ENCODE peak calls at places on chromosome 5, in seven cellular contexts. One of them, this sample, is unnamed.

GRCh38 chr5:41465493-41466171 is 44.8 kb downstream of the PLCXD3 start:
- DNase-seq in stimulated activated CD4-positive, alpha-beta T cell treated with anti-CD3 and anti-CD28 coated beads, Interleukin-15, amount 100 ng/mL, for 48 hours: no peak
- DNase-seq in cardiac muscle cell: peak; percentile 38
- DNase-seq in neural crest cell: no peak
- DNase-seq in fibroblast of gingiva: no peak
- DNase-seq in suprapubic skin: no peak
- DNase-seq in NCI-H69: no peak
- DNase-seq in this sample: peak; percentile 4

GRCh38 chr5:1325870-1326546 is 18.9 kb downstream of the CLPTM1L start:
- DNase-seq in cardiac muscle cell: no peak
- DNase-seq in NCI-H69: no peak
- DNase-seq in neural crest cell: no peak
- DNase-seq in suprapubic skin: peak; percentile 57
- DNase-seq in stimulated activated CD4-positive, alpha-beta T cell treated with anti-CD3 and anti-CD28 coated beads, Interleukin-15, amount 100 ng/mL, for 48 hours: no peak
- DNase-seq in fibroblast of gingiva: peak; percentile 77
- DNase-seq in this sample: no peak

GRCh38 chr5:149358294-149358651 is 427 bp downstream of the PCYOX1L start:
- DNase-seq in stimulated activated CD4-positive, alpha-beta T cell treated with anti-CD3 and anti-CD28 coated beads, Interleukin-15, amount 100 ng/mL, for 48 hours: no peak
- DNase-seq in fibroblast of gingiva: no peak
- DNase-seq in cardiac muscle cell: peak; percentile 33
- DNase-seq in suprapubic skin: peak; percentile 85
- DNase-seq in NCI-H69: peak; percentile 78
- DNase-seq in neural crest cell: no peak
- DNase-seq in this sample: peak; percentile 60

GRCh38 chr5:59187772-59188347 is 605.0 kb downstream of the RAB3C start:
- DNase-seq in fibroblast of gingiva: no peak
- DNase-seq in stimulated activated CD4-positive, alpha-beta T cell treated with anti-CD3 and anti-CD28 coated beads, Interleukin-15, amount 100 ng/mL, for 48 hours: no peak
- DNase-seq in suprapubic skin: no peak
- DNase-seq in neural crest cell: no peak
- DNase-seq in NCI-H69: no peak
- DNase-seq in cardiac muscle cell: no peak
- DNase-seq in this sample: no peak

GRCh38 chr5:98929123-98929981 is 545 bp upstream of the CHD1 start:
- DNase-seq in stimulated activated CD4-positive, alpha-beta T cell treated with anti-CD3 and anti-CD28 coated beads, Interleukin-15, amount 100 ng/mL, for 48 hours: peak; percentile 91
- DNase-seq in NCI-H69: peak; percentile 94
- DNase-seq in neural crest cell: peak; percentile 71
- DNase-seq in cardiac muscle cell: peak; percentile 92
- DNase-seq in fibroblast of gingiva: peak; percentile 99
- DNase-seq in suprapubic skin: peak; percentile 99
- DNase-seq in this sample: peak; percentile 97

GRCh38 chr5:83096660-83097334 is 19.4 kb downstream of the XRCC4 start:
- DNase-seq in neural crest cell: no peak
- DNase-seq in stimulated activated CD4-positive, alpha-beta T cell treated with anti-CD3 and anti-CD28 coated beads, Interleukin-15, amount 100 ng/mL, for 48 hours: no peak
- DNase-seq in suprapubic skin: no peak
- DNase-seq in NCI-H69: no peak
- DNase-seq in cardiac muscle cell: no peak
- DNase-seq in fibroblast of gingiva: peak; percentile 23
- DNase-seq in this sample: no peak

GRCh38 chr5:160467555-160468418 is 46.1 kb downstream of the PTTG1 start:
- DNase-seq in fibroblast of gingiva: peak; percentile 85
- DNase-seq in suprapubic skin: peak; percentile 79
- DNase-seq in neural crest cell: no peak
- DNase-seq in NCI-H69: no peak
- DNase-seq in cardiac muscle cell: no peak
- DNase-seq in stimulated activated CD4-positive, alpha-beta T cell treated with anti-CD3 and anti-CD28 coated beads, Interleukin-15, amount 100 ng/mL, for 48 hours: peak; percentile 73
- DNase-seq in this sample: peak; percentile 84

GRCh38 chr5:71839049-71839834 is 120.2 kb downstream of the CARTPT start:
- DNase-seq in neural crest cell: no peak
- DNase-seq in stimulated activated CD4-positive, alpha-beta T cell treated with anti-CD3 and anti-CD28 coated beads, Interleukin-15, amount 100 ng/mL, for 48 hours: no peak
- DNase-seq in NCI-H69: peak; percentile 65
- DNase-seq in suprapubic skin: no peak
- DNase-seq in fibroblast of gingiva: no peak
- DNase-seq in cardiac muscle cell: no peak
- DNase-seq in this sample: peak; percentile 11

GRCh38 chr5:179301376-179301775 is 43.9 kb downstream of the ADAMTS2 start:
- DNase-seq in suprapubic skin: peak; percentile 14
- DNase-seq in stimulated activated CD4-positive, alpha-beta T cell treated with anti-CD3 and anti-CD28 coated beads, Interleukin-15, amount 100 ng/mL, for 48 hours: no peak
- DNase-seq in NCI-H69: no peak
- DNase-seq in neural crest cell: no peak
- DNase-seq in cardiac muscle cell: no peak
- DNase-seq in fibroblast of gingiva: no peak
- DNase-seq in this sample: no peak

GRCh38 chr5:7794301-7794700 is 56.6 kb downstream of the CFAP90 start:
- DNase-seq in stimulated activated CD4-positive, alpha-beta T cell treated with anti-CD3 and anti-CD28 coated beads, Interleukin-15, amount 100 ng/mL, for 48 hours: no peak
- DNase-seq in neural crest cell: no peak
- DNase-seq in fibroblast of gingiva: no peak
- DNase-seq in cardiac muscle cell: no peak
- DNase-seq in NCI-H69: no peak
- DNase-seq in suprapubic skin: no peak
- DNase-seq in this sample: no peak

GRCh38 chr5:176866913-176867312 is 32.2 kb downstream of the HK3 start:
- DNase-seq in suprapubic skin: no peak
- DNase-seq in NCI-H69: peak; percentile 91
- DNase-seq in fibroblast of gingiva: no peak
- DNase-seq in stimulated activated CD4-positive, alpha-beta T cell treated with anti-CD3 and anti-CD28 coated beads, Interleukin-15, amount 100 ng/mL, for 48 hours: no peak
- DNase-seq in cardiac muscle cell: peak; percentile 55
- DNase-seq in neural crest cell: peak; percentile 50
- DNase-seq in this sample: no peak

GRCh38 chr5:32942225-32942989 is 231.3 kb downstream of the NPR3 start:
- DNase-seq in fibroblast of gingiva: no peak
- DNase-seq in cardiac muscle cell: peak; percentile 57
- DNase-seq in NCI-H69: peak; percentile 21
- DNase-seq in neural crest cell: no peak
- DNase-seq in stimulated activated CD4-positive, alpha-beta T cell treated with anti-CD3 and anti-CD28 coated beads, Interleukin-15, amount 100 ng/mL, for 48 hours: peak; percentile 1
- DNase-seq in suprapubic skin: no peak
- DNase-seq in this sample: peak; percentile 57

GRCh38 chr5:1514027-1514818 is 9.5 kb downstream of the LPCAT1 start:
- DNase-seq in fibroblast of gingiva: no peak
- DNase-seq in NCI-H69: no peak
- DNase-seq in stimulated activated CD4-positive, alpha-beta T cell treated with anti-CD3 and anti-CD28 coated beads, Interleukin-15, amount 100 ng/mL, for 48 hours: no peak
- DNase-seq in cardiac muscle cell: no peak
- DNase-seq in neural crest cell: no peak
- DNase-seq in suprapubic skin: peak; percentile 44
- DNase-seq in this sample: no peak

GRCh38 chr5:160843240-160843639 is 8.8 kb downstream of the ATP10B start:
- DNase-seq in NCI-H69: peak; percentile 30
- DNase-seq in stimulated activated CD4-positive, alpha-beta T cell treated with anti-CD3 and anti-CD28 coated beads, Interleukin-15, amount 100 ng/mL, for 48 hours: no peak
- DNase-seq in neural crest cell: no peak
- DNase-seq in suprapubic skin: no peak
- DNase-seq in cardiac muscle cell: no peak
- DNase-seq in fibroblast of gingiva: no peak
- DNase-seq in this sample: peak; percentile 84

GRCh38 chr5:42840279-42840678 is 28.6 kb upstream of the SELENOP start:
- DNase-seq in NCI-H69: no peak
- DNase-seq in neural crest cell: no peak
- DNase-seq in cardiac muscle cell: no peak
- DNase-seq in fibroblast of gingiva: peak; percentile 97
- DNase-seq in suprapubic skin: peak; percentile 73
- DNase-seq in stimulated activated CD4-positive, alpha-beta T cell treated with anti-CD3 and anti-CD28 coated beads, Interleukin-15, amount 100 ng/mL, for 48 hours: no peak
- DNase-seq in this sample: peak; percentile 1

GRCh38 chr5:54320256-54320655 is 9.9 kb upstream of the ARL15 start:
- DNase-seq in stimulated activated CD4-positive, alpha-beta T cell treated with anti-CD3 and anti-CD28 coated beads, Interleukin-15, amount 100 ng/mL, for 48 hours: no peak
- DNase-seq in cardiac muscle cell: no peak
- DNase-seq in suprapubic skin: no peak
- DNase-seq in neural crest cell: no peak
- DNase-seq in fibroblast of gingiva: no peak
- DNase-seq in NCI-H69: peak; percentile 11
- DNase-seq in this sample: no peak

GRCh38 chr5:142825378-142826089 is 55.4 kb downstream of the ARHGAP26 start:
- DNase-seq in stimulated activated CD4-positive, alpha-beta T cell treated with anti-CD3 and anti-CD28 coated beads, Interleukin-15, amount 100 ng/mL, for 48 hours: no peak
- DNase-seq in fibroblast of gingiva: no peak
- DNase-seq in suprapubic skin: no peak
- DNase-seq in neural crest cell: no peak
- DNase-seq in NCI-H69: peak; percentile 50
- DNase-seq in cardiac muscle cell: no peak
- DNase-seq in this sample: no peak

GRCh38 chr5:76690704-76691469 is 25.0 kb upstream of the F2R start:
- DNase-seq in fibroblast of gingiva: peak; percentile 92
- DNase-seq in NCI-H69: no peak
- DNase-seq in cardiac muscle cell: no peak
- DNase-seq in stimulated activated CD4-positive, alpha-beta T cell treated with anti-CD3 and anti-CD28 coated beads, Interleukin-15, amount 100 ng/mL, for 48 hours: no peak
- DNase-seq in suprapubic skin: no peak
- DNase-seq in neural crest cell: no peak
- DNase-seq in this sample: peak; percentile 17

GRCh38 chr5:68484307-68485068 is 268.9 kb downstream of the PIK3R1 start:
- DNase-seq in stimulated activated CD4-positive, alpha-beta T cell treated with anti-CD3 and anti-CD28 coated beads, Interleukin-15, amount 100 ng/mL, for 48 hours: no peak
- DNase-seq in cardiac muscle cell: no peak
- DNase-seq in neural crest cell: no peak
- DNase-seq in NCI-H69: peak; percentile 72
- DNase-seq in fibroblast of gingiva: peak; percentile 93
- DNase-seq in suprapubic skin: no peak
- DNase-seq in this sample: no peak

GRCh38 chr5:147530801-147531389 is 21.0 kb upstream of the DPYSL3 start:
- DNase-seq in suprapubic skin: no peak
- DNase-seq in stimulated activated CD4-positive, alpha-beta T cell treated with anti-CD3 and anti-CD28 coated beads, Interleukin-15, amount 100 ng/mL, for 48 hours: no peak
- DNase-seq in NCI-H69: no peak
- DNase-seq in neural crest cell: no peak
- DNase-seq in fibroblast of gingiva: peak; percentile 88
- DNase-seq in cardiac muscle cell: no peak
- DNase-seq in this sample: peak; percentile 75

GRCh38 chr5:149279651-149280050 is 8.0 kb downstream of the AFAP1L1 start:
- DNase-seq in NCI-H69: no peak
- DNase-seq in neural crest cell: no peak
- DNase-seq in stimulated activated CD4-positive, alpha-beta T cell treated with anti-CD3 and anti-CD28 coated beads, Interleukin-15, amount 100 ng/mL, for 48 hours: no peak
- DNase-seq in cardiac muscle cell: no peak
- DNase-seq in suprapubic skin: no peak
- DNase-seq in fibroblast of gingiva: no peak
- DNase-seq in this sample: no peak

GRCh38 chr5:26847041-26847736 is 191.2 kb downstream of the CDH9 start:
- DNase-seq in NCI-H69: peak; percentile 71
- DNase-seq in fibroblast of gingiva: no peak
- DNase-seq in neural crest cell: no peak
- DNase-seq in cardiac muscle cell: no peak
- DNase-seq in suprapubic skin: no peak
- DNase-seq in stimulated activated CD4-positive, alpha-beta T cell treated with anti-CD3 and anti-CD28 coated beads, Interleukin-15, amount 100 ng/mL, for 48 hours: no peak
- DNase-seq in this sample: peak; percentile 88

GRCh38 chr5:90709323-90710148 is 150.9 kb downstream of the ADGRV1 start:
- DNase-seq in fibroblast of gingiva: peak; percentile 7
- DNase-seq in cardiac muscle cell: peak; percentile 60
- DNase-seq in NCI-H69: peak; percentile 66
- DNase-seq in stimulated activated CD4-positive, alpha-beta T cell treated with anti-CD3 and anti-CD28 coated beads, Interleukin-15, amount 100 ng/mL, for 48 hours: no peak
- DNase-seq in neural crest cell: peak; percentile 37
- DNase-seq in suprapubic skin: no peak
- DNase-seq in this sample: peak; percentile 76

GRCh38 chr5:108818613-108819272 is 71.0 kb downstream of the FER start:
- DNase-seq in cardiac muscle cell: no peak
- DNase-seq in suprapubic skin: no peak
- DNase-seq in neural crest cell: no peak
- DNase-seq in stimulated activated CD4-positive, alpha-beta T cell treated with anti-CD3 and anti-CD28 coated beads, Interleukin-15, amount 100 ng/mL, for 48 hours: no peak
- DNase-seq in fibroblast of gingiva: peak; percentile 16
- DNase-seq in NCI-H69: no peak
- DNase-seq in this sample: peak; percentile 5

GRCh38 chr5:63596254-63596653 is 366.0 kb downstream of the HTR1A start:
- DNase-seq in stimulated activated CD4-positive, alpha-beta T cell treated with anti-CD3 and anti-CD28 coated beads, Interleukin-15, amount 100 ng/mL, for 48 hours: no peak
- DNase-seq in neural crest cell: no peak
- DNase-seq in suprapubic skin: no peak
- DNase-seq in NCI-H69: no peak
- DNase-seq in fibroblast of gingiva: no peak
- DNase-seq in cardiac muscle cell: no peak
- DNase-seq in this sample: peak; percentile 29

GRCh38 chr5:5405441-5405840 is 17.0 kb upstream of the ICE1 start:
- DNase-seq in NCI-H69: no peak
- DNase-seq in suprapubic skin: no peak
- DNase-seq in neural crest cell: no peak
- DNase-seq in stimulated activated CD4-positive, alpha-beta T cell treated with anti-CD3 and anti-CD28 coated beads, Interleukin-15, amount 100 ng/mL, for 48 hours: no peak
- DNase-seq in fibroblast of gingiva: no peak
- DNase-seq in cardiac muscle cell: no peak
- DNase-seq in this sample: no peak

GRCh38 chr5:79076819-79077218 is 7.3 kb downstream of the BHMT2 start:
- DNase-seq in suprapubic skin: no peak
- DNase-seq in neural crest cell: no peak
- DNase-seq in stimulated activated CD4-positive, alpha-beta T cell treated with anti-CD3 and anti-CD28 coated beads, Interleukin-15, amount 100 ng/mL, for 48 hours: no peak
- DNase-seq in fibroblast of gingiva: no peak
- DNase-seq in NCI-H69: no peak
- DNase-seq in cardiac muscle cell: no peak
- DNase-seq in this sample: no peak

GRCh38 chr5:6678385-6678784 is 34.8 kb upstream of the TENT4A start:
- DNase-seq in suprapubic skin: no peak
- DNase-seq in cardiac muscle cell: no peak
- DNase-seq in fibroblast of gingiva: no peak
- DNase-seq in stimulated activated CD4-positive, alpha-beta T cell treated with anti-CD3 and anti-CD28 coated beads, Interleukin-15, amount 100 ng/mL, for 48 hours: no peak
- DNase-seq in neural crest cell: no peak
- DNase-seq in NCI-H69: no peak
- DNase-seq in this sample: no peak

GRCh38 chr5:109939109-109939682 is 249.5 kb downstream of the MAN2A1 start:
- DNase-seq in fibroblast of gingiva: peak; percentile 6
- DNase-seq in cardiac muscle cell: no peak
- DNase-seq in neural crest cell: no peak
- DNase-seq in NCI-H69: no peak
- DNase-seq in stimulated activated CD4-positive, alpha-beta T cell treated with anti-CD3 and anti-CD28 coated beads, Interleukin-15, amount 100 ng/mL, for 48 hours: no peak
- DNase-seq in suprapubic skin: no peak
- DNase-seq in this sample: no peak

GRCh38 chr5:159226451-159226850 is 17.1 kb upstream of the RNF145 start:
- DNase-seq in NCI-H69: no peak
- DNase-seq in neural crest cell: no peak
- DNase-seq in fibroblast of gingiva: no peak
- DNase-seq in cardiac muscle cell: no peak
- DNase-seq in stimulated activated CD4-positive, alpha-beta T cell treated with anti-CD3 and anti-CD28 coated beads, Interleukin-15, amount 100 ng/mL, for 48 hours: no peak
- DNase-seq in suprapubic skin: no peak
- DNase-seq in this sample: peak; percentile 13

GRCh38 chr5:137218471-137218870 is 280.7 kb downstream of the SPOCK1 start:
- DNase-seq in fibroblast of gingiva: peak; percentile 44
- DNase-seq in neural crest cell: no peak
- DNase-seq in stimulated activated CD4-positive, alpha-beta T cell treated with anti-CD3 and anti-CD28 coated beads, Interleukin-15, amount 100 ng/mL, for 48 hours: no peak
- DNase-seq in cardiac muscle cell: no peak
- DNase-seq in NCI-H69: peak; percentile 62
- DNase-seq in suprapubic skin: no peak
- DNase-seq in this sample: peak; percentile 42